ENCODE peak calls at places on chromosomes 6 and 20, in nine cellular contexts. One of them, this sample, is unnamed.

GRCh38 chr20:24657878-24658620 is 188.6 kb downstream of the SYNDIG1 start:
- DNase-seq in HFF-Myc: no peak
- DNase-seq in pancreas: no peak
- DNase-seq in AG04450: no peak
- DNase-seq in hepatocyte: no peak
- DNase-seq in uterus: no peak
- DNase-seq in cardiac muscle cell: no peak
- DNase-seq in tibial nerve: no peak
- DNase-seq in B cell: no peak
- DNase-seq in this sample: no peak

GRCh38 chr6:13725570-13725969 is 13.9 kb upstream of the RANBP9 start:
- DNase-seq in HFF-Myc: no peak
- DNase-seq in pancreas: no peak
- DNase-seq in AG04450: no peak
- DNase-seq in hepatocyte: no peak
- DNase-seq in uterus: no peak
- DNase-seq in cardiac muscle cell: no peak
- DNase-seq in tibial nerve: no peak
- DNase-seq in B cell: no peak
- DNase-seq in this sample: no peak

GRCh38 chr6:54758340-54758739 is 88.2 kb upstream of the FAM83B start:
- DNase-seq in HFF-Myc: no peak
- DNase-seq in pancreas: no peak
- DNase-seq in AG04450: no peak
- DNase-seq in hepatocyte: no peak
- DNase-seq in uterus: no peak
- DNase-seq in cardiac muscle cell: no peak
- DNase-seq in tibial nerve: no peak
- DNase-seq in B cell: no peak
- DNase-seq in this sample: no peak

GRCh38 chr20:38321959-38322598 is 18.1 kb downstream of the BPI start:
- DNase-seq in HFF-Myc: no peak
- DNase-seq in pancreas: no peak
- DNase-seq in AG04450: peak
- DNase-seq in hepatocyte: peak
- DNase-seq in uterus: peak
- DNase-seq in cardiac muscle cell: peak
- DNase-seq in tibial nerve: peak
- DNase-seq in B cell: no peak
- DNase-seq in this sample: no peak

GRCh38 chr6:91562955-91563354 is 976.1 kb upstream of the MAP3K7 start:
- DNase-seq in HFF-Myc: no peak
- DNase-seq in pancreas: no peak
- DNase-seq in AG04450: no peak
- DNase-seq in hepatocyte: no peak
- DNase-seq in uterus: no peak
- DNase-seq in cardiac muscle cell: no peak
- DNase-seq in tibial nerve: no peak
- DNase-seq in B cell: no peak
- DNase-seq in this sample: no peak

GRCh38 chr6:324729-325125 is 32.4 kb downstream of the DUSP22 start:
- DNase-seq in HFF-Myc: no peak
- DNase-seq in pancreas: peak
- DNase-seq in AG04450: no peak
- DNase-seq in hepatocyte: no peak
- DNase-seq in uterus: no peak
- DNase-seq in cardiac muscle cell: no peak
- DNase-seq in tibial nerve: no peak
- DNase-seq in B cell: no peak
- DNase-seq in this sample: no peak

GRCh38 chr6:25138024-25138696 is 141.0 kb upstream of the CARMIL1 start:
- DNase-seq in HFF-Myc: peak
- DNase-seq in pancreas: no peak
- DNase-seq in AG04450: peak
- DNase-seq in hepatocyte: peak
- DNase-seq in uterus: peak
- DNase-seq in cardiac muscle cell: no peak
- DNase-seq in tibial nerve: peak
- DNase-seq in B cell: peak
- DNase-seq in this sample: peak

GRCh38 chr6:154683756-154684523 is 49.3 kb upstream of the SCAF8 start:
- DNase-seq in HFF-Myc: peak
- DNase-seq in pancreas: no peak
- DNase-seq in AG04450: no peak
- DNase-seq in hepatocyte: no peak
- DNase-seq in uterus: no peak
- DNase-seq in cardiac muscle cell: no peak
- DNase-seq in tibial nerve: no peak
- DNase-seq in B cell: peak
- DNase-seq in this sample: peak

GRCh38 chr20:54633374-54633773 is 158.0 kb downstream of the DOK5 start:
- DNase-seq in HFF-Myc: no peak
- DNase-seq in pancreas: no peak
- DNase-seq in AG04450: no peak
- DNase-seq in hepatocyte: no peak
- DNase-seq in uterus: no peak
- DNase-seq in cardiac muscle cell: no peak
- DNase-seq in tibial nerve: no peak
- DNase-seq in B cell: no peak
- DNase-seq in this sample: no peak

GRCh38 chr6:38522322-38522721 is 117.4 kb downstream of the BTBD9 start:
- DNase-seq in HFF-Myc: no peak
- DNase-seq in pancreas: no peak
- DNase-seq in AG04450: peak
- DNase-seq in hepatocyte: peak
- DNase-seq in uterus: peak
- DNase-seq in cardiac muscle cell: no peak
- DNase-seq in tibial nerve: no peak
- DNase-seq in B cell: no peak
- DNase-seq in this sample: no peak

GRCh38 chr6:108598316-108598863 is 37.7 kb downstream of the FOXO3 start:
- DNase-seq in HFF-Myc: no peak
- DNase-seq in pancreas: no peak
- DNase-seq in AG04450: no peak
- DNase-seq in hepatocyte: peak
- DNase-seq in uterus: no peak
- DNase-seq in cardiac muscle cell: no peak
- DNase-seq in tibial nerve: no peak
- DNase-seq in B cell: no peak
- DNase-seq in this sample: no peak

GRCh38 chr6:109241199-109241598 is 141.1 kb downstream of the CD164 start:
- DNase-seq in HFF-Myc: no peak
- DNase-seq in pancreas: no peak
- DNase-seq in AG04450: no peak
- DNase-seq in hepatocyte: no peak
- DNase-seq in uterus: no peak
- DNase-seq in cardiac muscle cell: no peak
- DNase-seq in tibial nerve: no peak
- DNase-seq in B cell: no peak
- DNase-seq in this sample: no peak

GRCh38 chr6:155883334-155883731 is 427.7 kb upstream of the NOX3 start:
- DNase-seq in HFF-Myc: no peak
- DNase-seq in pancreas: no peak
- DNase-seq in AG04450: no peak
- DNase-seq in hepatocyte: no peak
- DNase-seq in uterus: no peak
- DNase-seq in cardiac muscle cell: no peak
- DNase-seq in tibial nerve: no peak
- DNase-seq in B cell: no peak
- DNase-seq in this sample: no peak

GRCh38 chr20:58447733-58448391 is 58.8 kb downstream of the VAPB start:
- DNase-seq in HFF-Myc: peak
- DNase-seq in pancreas: no peak
- DNase-seq in AG04450: peak
- DNase-seq in hepatocyte: peak
- DNase-seq in uterus: no peak
- DNase-seq in cardiac muscle cell: peak
- DNase-seq in tibial nerve: peak
- DNase-seq in B cell: no peak
- DNase-seq in this sample: peak

GRCh38 chr20:58452667-58453255 is 62.4 kb downstream of the APCDD1L start:
- DNase-seq in HFF-Myc: no peak
- DNase-seq in pancreas: no peak
- DNase-seq in AG04450: no peak
- DNase-seq in hepatocyte: no peak
- DNase-seq in uterus: no peak
- DNase-seq in cardiac muscle cell: no peak
- DNase-seq in tibial nerve: no peak
- DNase-seq in B cell: no peak
- DNase-seq in this sample: no peak

GRCh38 chr6:100856146-100856545 is 25.0 kb downstream of the ASCC3 start:
- DNase-seq in HFF-Myc: no peak
- DNase-seq in pancreas: no peak
- DNase-seq in AG04450: no peak
- DNase-seq in hepatocyte: no peak
- DNase-seq in uterus: no peak
- DNase-seq in cardiac muscle cell: no peak
- DNase-seq in tibial nerve: no peak
- DNase-seq in B cell: no peak
- DNase-seq in this sample: no peak

GRCh38 chr6:2448826-2449571 is 203.6 kb upstream of the GMDS start:
- DNase-seq in HFF-Myc: peak
- DNase-seq in pancreas: no peak
- DNase-seq in AG04450: peak
- DNase-seq in hepatocyte: peak
- DNase-seq in uterus: no peak
- DNase-seq in cardiac muscle cell: peak
- DNase-seq in tibial nerve: peak
- DNase-seq in B cell: peak
- DNase-seq in this sample: peak

GRCh38 chr20:60214901-60215522 is 256.8 kb downstream of the CDH26 start:
- DNase-seq in HFF-Myc: peak
- DNase-seq in pancreas: no peak
- DNase-seq in AG04450: no peak
- DNase-seq in hepatocyte: no peak
- DNase-seq in uterus: no peak
- DNase-seq in cardiac muscle cell: peak
- DNase-seq in tibial nerve: no peak
- DNase-seq in B cell: no peak
- DNase-seq in this sample: no peak

GRCh38 chr6:31203345-31203979 is 33.0 kb upstream of the POU5F1 start:
- DNase-seq in HFF-Myc: peak
- DNase-seq in pancreas: no peak
- DNase-seq in AG04450: no peak
- DNase-seq in hepatocyte: peak
- DNase-seq in uterus: peak
- DNase-seq in cardiac muscle cell: no peak
- DNase-seq in tibial nerve: no peak
- DNase-seq in B cell: no peak
- DNase-seq in this sample: peak

GRCh38 chr6:163455553-163455952 is 41.0 kb downstream of the QKI start:
- DNase-seq in HFF-Myc: no peak
- DNase-seq in pancreas: no peak
- DNase-seq in AG04450: no peak
- DNase-seq in hepatocyte: no peak
- DNase-seq in uterus: no peak
- DNase-seq in cardiac muscle cell: no peak
- DNase-seq in tibial nerve: no peak
- DNase-seq in B cell: no peak
- DNase-seq in this sample: no peak

GRCh38 chr6:143707702-143708101 is 29.9 kb downstream of the PHACTR2 start:
- DNase-seq in HFF-Myc: no peak
- DNase-seq in pancreas: no peak
- DNase-seq in AG04450: no peak
- DNase-seq in hepatocyte: no peak
- DNase-seq in uterus: no peak
- DNase-seq in cardiac muscle cell: no peak
- DNase-seq in tibial nerve: no peak
- DNase-seq in B cell: no peak
- DNase-seq in this sample: no peak
- TF ChIP-seq CTCF in HFF-Myc: no peak
- TF ChIP-seq CTCF in pancreas: no peak
- TF ChIP-seq CTCF in AG04450: no peak
- TF ChIP-seq CTCF in hepatocyte: no peak
- TF ChIP-seq CTCF in uterus: no peak
- TF ChIP-seq CTCF in cardiac muscle cell: no peak
- TF ChIP-seq CTCF in tibial nerve: no peak
- TF ChIP-seq CTCF in B cell: no peak
- TF ChIP-seq CTCF in this sample: no peak

GRCh38 chr6:18138906-18139305 is 16.0 kb downstream of the TPMT start:
- DNase-seq in HFF-Myc: no peak
- DNase-seq in pancreas: no peak
- DNase-seq in AG04450: no peak
- DNase-seq in hepatocyte: no peak
- DNase-seq in uterus: no peak
- DNase-seq in cardiac muscle cell: no peak
- DNase-seq in tibial nerve: no peak
- DNase-seq in B cell: no peak
- DNase-seq in this sample: no peak
- TF ChIP-seq CTCF in HFF-Myc: no peak
- TF ChIP-seq CTCF in pancreas: no peak
- TF ChIP-seq CTCF in AG04450: no peak
- TF ChIP-seq CTCF in hepatocyte: no peak
- TF ChIP-seq CTCF in uterus: no peak
- TF ChIP-seq CTCF in cardiac muscle cell: no peak
- TF ChIP-seq CTCF in tibial nerve: no peak
- TF ChIP-seq CTCF in B cell: no peak
- TF ChIP-seq CTCF in this sample: no peak

DNA sequence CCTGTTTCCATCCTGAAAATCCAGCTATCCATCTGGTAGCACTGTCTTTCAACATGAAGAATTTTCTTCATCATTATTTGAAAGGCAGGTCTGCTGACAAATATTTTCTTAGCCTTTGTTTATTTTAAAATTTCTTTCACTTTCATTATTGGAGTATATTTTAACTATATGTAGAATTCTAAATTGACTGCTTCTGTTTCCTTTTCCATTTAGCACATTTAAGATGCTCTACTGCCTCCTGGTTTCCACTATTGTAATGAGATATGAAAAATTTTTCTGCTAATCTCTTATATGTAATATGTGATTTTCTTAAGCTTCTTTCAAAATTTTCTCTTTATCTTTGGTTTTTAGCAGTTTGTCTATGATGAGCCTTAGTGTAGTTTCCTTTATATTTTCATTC is 97.3 kb downstream of the TBC1D32 start:
- DNase-seq in HFF-Myc: no peak
- DNase-seq in pancreas: no peak
- DNase-seq in AG04450: no peak
- DNase-seq in hepatocyte: no peak
- DNase-seq in uterus: no peak
- DNase-seq in cardiac muscle cell: no peak
- DNase-seq in tibial nerve: no peak
- DNase-seq in B cell: no peak
- DNase-seq in this sample: no peak
- TF ChIP-seq CTCF in HFF-Myc: no peak
- TF ChIP-seq CTCF in pancreas: no peak
- TF ChIP-seq CTCF in AG04450: peak
- TF ChIP-seq CTCF in hepatocyte: no peak
- TF ChIP-seq CTCF in uterus: no peak
- TF ChIP-seq CTCF in cardiac muscle cell: no peak
- TF ChIP-seq CTCF in tibial nerve: no peak
- TF ChIP-seq CTCF in B cell: no peak
- TF ChIP-seq CTCF in this sample: no peak

DNA sequence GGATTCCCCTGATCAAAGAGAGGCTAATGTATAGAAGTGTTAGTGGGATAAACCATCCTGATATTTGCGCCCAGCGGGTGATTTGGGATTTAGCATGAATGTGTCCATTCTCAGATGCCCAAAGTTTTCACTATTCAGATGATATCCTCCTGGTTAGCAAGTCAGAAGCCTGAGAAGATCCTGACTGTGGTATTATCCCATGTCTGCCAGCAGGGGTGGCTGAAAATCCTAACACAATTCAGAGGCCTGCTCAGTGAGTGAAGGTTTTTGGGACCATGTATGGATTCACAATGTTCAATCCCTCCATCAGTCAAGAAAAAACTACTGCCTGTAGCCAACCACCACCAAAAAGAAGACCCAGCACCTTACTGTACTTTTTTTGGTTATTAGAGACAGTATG is 34.1 kb upstream of the SPACA1 start:
- DNase-seq in HFF-Myc: no peak
- DNase-seq in pancreas: no peak
- DNase-seq in AG04450: no peak
- DNase-seq in hepatocyte: no peak
- DNase-seq in uterus: no peak
- DNase-seq in cardiac muscle cell: no peak
- DNase-seq in tibial nerve: no peak
- DNase-seq in B cell: no peak
- DNase-seq in this sample: no peak
- TF ChIP-seq CTCF in HFF-Myc: peak
- TF ChIP-seq CTCF in pancreas: no peak
- TF ChIP-seq CTCF in AG04450: peak
- TF ChIP-seq CTCF in hepatocyte: no peak
- TF ChIP-seq CTCF in uterus: no peak
- TF ChIP-seq CTCF in cardiac muscle cell: no peak
- TF ChIP-seq CTCF in tibial nerve: no peak
- TF ChIP-seq CTCF in B cell: no peak
- TF ChIP-seq CTCF in this sample: no peak

This sample was measured in colonic mucosa.